ENCODE peak calls at places on chromosomes 5 and 9, in six cellular contexts. K is K562, S is GM12878, A is H1, E is HCT116, H is HepG2. I is an unnamed sample.

GRCh38 chr5:124921694-124922093 is 175.3 kb upstream of the ZNF608 start:
- DNase-seq in K (no peak), S (no peak), A (no peak), E (no peak), H (no peak), I (no peak)

GRCh38 chr9:98410185-98410697 is 154.8 kb upstream of the TBC1D2 start:
- DNase-seq in K (peak; percentile 68), S (no peak), A (peak; percentile 38), E (no peak), H (peak; percentile 10), I (peak; percentile 57)

GRCh38 chr5:96911139-96911538 is 24.7 kb upstream of the LNPEP start:
- DNase-seq in K (no peak), S (no peak), A (no peak), E (no peak), H (no peak), I (no peak)

GRCh38 chr9:12933957-12934356 is 159.1 kb downstream of the LURAP1L start:
- DNase-seq in K (no peak), S (no peak), A (peak; percentile 5), E (peak; percentile 56), H (no peak), I (no peak)

GRCh38 chr9:116000748-116001329 is 152.8 kb upstream of the PAPPA start:
- DNase-seq in K (peak; percentile 34), S (no peak), A (no peak), E (peak; percentile 48), H (peak; percentile 32), I (peak; percentile 8)

GRCh38 chr5:77066823-77067442 is 20.2 kb downstream of the ZBED3 start:
- DNase-seq in K (no peak), S (no peak), A (no peak), E (no peak), H (no peak), I (no peak)

GRCh38 chr9:94874316-94874715 is 147.8 kb downstream of the AOPEP start:
- DNase-seq in K (no peak), S (no peak), A (no peak), E (no peak), H (no peak), I (no peak)

GRCh38 chr5:178415353-178415752 is 174.8 kb downstream of the COL23A1 start:
- DNase-seq in K (no peak), S (no peak), A (no peak), E (no peak), H (no peak), I (no peak)

DNA sequence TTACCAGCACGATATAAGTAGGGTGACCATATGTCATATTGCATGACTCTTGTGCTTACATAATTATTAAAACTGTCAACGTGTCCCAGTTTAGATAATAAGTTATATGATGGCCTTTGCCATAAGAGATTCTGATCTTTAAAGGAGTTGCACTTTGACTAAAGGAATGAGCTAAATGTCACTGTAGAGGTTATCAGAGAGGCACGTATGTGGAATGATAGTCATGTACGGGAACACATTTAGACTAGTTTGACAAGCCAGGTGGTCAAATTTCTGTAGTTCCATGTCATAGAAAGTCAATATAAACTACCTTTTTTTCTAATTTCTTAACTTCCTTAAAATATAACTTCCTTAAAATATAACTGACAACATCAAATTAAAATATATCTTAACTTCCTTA is 212.7 kb upstream of the CD180 start:
- DNase-seq in K (no peak), S (no peak), A (no peak), E (no peak), H (no peak), I (no peak)
- TF ChIP-seq ZNF274 in K (no peak), S (no peak), A (no peak), E (no peak), H (no peak), I (no peak)

DNA sequence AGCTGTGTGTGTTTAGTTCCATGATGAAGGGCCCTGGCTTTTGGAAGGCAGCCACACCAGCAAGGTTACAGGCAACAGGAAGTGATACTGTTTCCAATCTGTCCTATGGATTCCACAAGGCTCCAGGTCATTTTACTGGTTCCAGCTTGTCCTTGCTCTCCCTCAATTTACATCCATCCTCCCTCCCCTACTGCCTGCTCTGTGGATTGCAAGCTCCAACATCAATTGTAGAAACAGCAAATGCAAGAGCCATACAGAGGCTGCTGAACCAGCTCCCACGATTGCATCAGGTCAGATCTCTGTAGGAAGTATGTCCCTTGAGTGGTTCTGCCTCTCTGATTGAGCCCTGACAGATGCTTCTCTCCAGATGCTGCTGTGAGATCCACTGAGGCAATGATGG is 409.8 kb downstream of the NTRK2 start:
- DNase-seq in K (no peak), S (no peak), A (no peak), E (no peak), H (no peak), I (no peak)
- H3K4me3 ChIP-seq in K (no peak overlapping the region), S (no peak overlapping the region), A (no peak overlapping the region), E (no peak overlapping the region), H (no peak overlapping the region), I (no peak overlapping the region)

GRCh38 chr5:122473138-122473843 is 161.3 kb downstream of the SNCAIP start:
- DNase-seq in K (no peak), S (no peak), A (no peak), E (no peak), H (no peak), I (no peak)

GRCh38 chr5:122484103-122484502 is 172.1 kb downstream of the SNCAIP start:
- DNase-seq in K (no peak), S (no peak), A (no peak), E (no peak), H (no peak), I (no peak)

GRCh38 chr5:122480146-122480545 is 168.1 kb downstream of the SNCAIP start:
- DNase-seq in K (no peak), S (no peak), A (no peak), E (no peak), H (no peak), I (no peak)

GRCh38 chr5:122473941-122474340 is 161.9 kb downstream of the SNCAIP start:
- DNase-seq in K (no peak), S (no peak), A (no peak), E (no peak), H (no peak), I (no peak)

GRCh38 chr5:122478741-122479459 is 166.9 kb downstream of the SNCAIP start:
- DNase-seq in K (no peak), S (no peak), A (no peak), E (peak; percentile 10), H (peak; percentile 2), I (no peak)
- TF ChIP-seq ZNF274 in K (no peak), S (no peak), A (no peak), E (no peak), H (no peak), I (no peak)

GRCh38 chr9:70602364-70603019 is 188.0 kb upstream of the KLF9 start:
- DNase-seq in K (peak; percentile 25), S (peak; percentile 34), A (peak; percentile 19), E (peak; percentile 65), H (peak; percentile 64), I (peak; percentile 70)
- H3K4me3 ChIP-seq in K (no peak overlapping the region), S (no peak overlapping the region), A (no peak overlapping the region), E (no peak overlapping the region), H (no peak overlapping the region), I (no peak overlapping the region)

GRCh38 chr5:174364676-174365075 is 319.2 kb downstream of the NSG2 start:
- DNase-seq in K (no peak), S (no peak), A (no peak), E (no peak), H (no peak), I (no peak)
- TF ChIP-seq ZNF274 in K (no peak), S (no peak), A (no peak), E (no peak), H (no peak), I (no peak)

GRCh38 chr5:131974622-131974955 is 29.1 kb upstream of the MEIKIN start:
- DNase-seq in K (no peak), S (no peak), A (no peak), E (no peak), H (no peak), I (no peak)
- H3K4me3 ChIP-seq in K (no peak overlapping the region), S (no peak overlapping the region), A (no peak overlapping the region), E (no peak overlapping the region), H (no peak overlapping the region), I (no peak overlapping the region)

DNA sequence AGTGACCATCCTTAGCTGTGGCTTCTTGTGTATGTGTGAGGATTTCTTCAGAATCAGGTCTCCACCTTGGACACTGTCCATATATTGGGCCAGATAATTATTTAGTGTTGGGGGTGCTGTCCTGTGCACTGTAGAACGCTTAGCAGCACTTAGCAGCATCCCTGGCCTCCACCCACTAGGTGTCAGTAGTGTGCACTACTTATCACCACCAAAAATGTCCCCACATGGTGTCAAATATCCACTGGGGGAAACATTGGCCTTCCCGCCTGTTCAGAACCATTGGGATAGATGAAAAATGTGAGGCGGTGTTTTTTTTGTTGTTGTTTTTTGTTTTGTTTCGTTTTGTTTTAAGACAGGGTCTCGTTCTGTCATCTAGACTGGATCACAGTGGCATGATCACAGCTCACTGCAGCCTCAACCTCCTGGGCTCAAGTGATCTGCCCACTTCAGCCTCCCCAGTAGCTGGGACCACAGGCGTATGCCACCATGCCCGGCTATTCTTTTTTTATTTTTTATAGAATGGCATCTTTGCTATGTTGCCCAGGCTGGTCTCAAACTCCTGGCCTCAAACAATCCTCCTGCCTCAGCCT is 67.7 kb downstream of the TENT4A start:
- DNase-seq in K (peak; percentile 59), S (no peak), A (no peak), E (peak; percentile 38), H (peak; percentile 16), I (no peak)
- TF ChIP-seq ZNF274 in K (no peak), S (no peak), A (no peak), E (no peak), H (no peak), I (no peak)